ENCODE peak calls at places on chromosomes 4 and X, in ten cellular contexts. H is psoas muscle; D is activated CD8-positive, alpha-beta memory T cell treated with anti-CD3 and anti-CD28 coated beads, Interleukin-2, amount 50 U/mL, for 48 hours; P is GM04504; T is Calu3; U is pancreas; W is ELR; J is activated T-helper 1 cell treated with anti-CD3 and anti-CD28 coated beads, Interleukin-2, amount 50 U/mL, for 16 hours; Y is endothelial cell of umbilical vein; F is stimulated activated CD4-positive, alpha-beta T cell treated with anti-CD3 and anti-CD28 coated beads, Interleukin-15, amount 100 ng/mL, for 24 hours. M is an unnamed sample.

GRCh38 chr4:17497890-17498523 is 13.9 kb downstream of the QDPR start:
- DNase-seq in H (no peak), D (no peak), P (no peak), T (no peak), U (no peak), W (no peak), J (no peak), Y (no peak), F (no peak), M (no peak)

GRCh38 chr4:98662619-98663225 is 4.3 kb upstream of the TSPAN5 start:
- DNase-seq in H (no peak), D (peak; percentile 76), P (no peak), T (no peak), U (no peak), W (no peak), J (no peak), Y (no peak), F (peak; percentile 48), M (peak; percentile 69)

GRCh38 chr4:2060578-2061207 is 1.6 kb downstream of the NAT8L start:
- DNase-seq in H (peak; percentile 6), D (no peak), P (no peak), T (no peak), U (no peak), W (no peak), J (no peak), Y (no peak), F (no peak), M (peak; percentile 31)

GRCh38 chr4:175929932-175930331 is 117.9 kb upstream of the GPM6A start:
- DNase-seq in H (no peak), D (no peak), P (no peak), T (no peak), U (no peak), W (peak; percentile 23), J (no peak), Y (no peak), F (no peak), M (no peak)

GRCh38 chrX:141669689-141670088 is 28.9 kb downstream of the SPANXD start:
- DNase-seq in H (no peak), D (no peak), P (no peak), T (no peak), U (no peak), W (no peak), J (no peak), Y (no peak), F (no peak), M (no peak)

GRCh38 chr4:152436384-152436783 is 99.5 kb downstream of the FBXW7 start:
- DNase-seq in H (no peak), D (no peak), P (no peak), T (no peak), U (no peak), W (no peak), J (no peak), Y (no peak), F (no peak), M (no peak)

GRCh38 chrX:129759576-129760061 is 20.1 kb upstream of the SASH3 start:
- DNase-seq in H (peak; percentile 34), D (peak; percentile 69), P (peak; percentile 55), T (peak; percentile 39), U (no peak), W (peak; percentile 82), J (no peak), Y (peak; percentile 18), F (peak; percentile 68), M (peak; percentile 67)

GRCh38 chr4:173807347-173807746 is 277.3 kb upstream of the HAND2 start:
- DNase-seq in H (peak; percentile 17), D (no peak), P (peak; percentile 82), T (no peak), U (no peak), W (no peak), J (no peak), Y (no peak), F (no peak), M (no peak)

GRCh38 chr4:102288497-102288896 is 56.8 kb downstream of the SLC39A8 start:
- DNase-seq in H (no peak), D (no peak), P (no peak), T (no peak), U (no peak), W (no peak), J (no peak), Y (no peak), F (no peak), M (no peak)

GRCh38 chr4:55896622-55897021 is 43.2 kb downstream of the EXOC1 start:
- DNase-seq in H (no peak), D (no peak), P (no peak), T (no peak), U (no peak), W (no peak), J (no peak), Y (no peak), F (no peak), M (no peak)

GRCh38 chrX:41238543-41238942 is 95.4 kb upstream of the DDX3X start:
- DNase-seq in H (no peak), D (no peak), P (no peak), T (no peak), U (no peak), W (peak; percentile 80), J (no peak), Y (peak; percentile 78), F (no peak), M (peak; percentile 60)

GRCh38 chr4:84325625-84326024 is 173.5 kb downstream of the NKX6-1 start:
- DNase-seq in H (no peak), D (no peak), P (no peak), T (no peak), U (no peak), W (no peak), J (no peak), Y (no peak), F (no peak), M (no peak)

GRCh38 chr4:113657834-113658233 is 103.7 kb downstream of the CAMK2D start:
- DNase-seq in H (no peak), D (no peak), P (no peak), T (no peak), U (no peak), W (peak; percentile 41), J (no peak), Y (peak; percentile 58), F (no peak), M (peak; percentile 81)

GRCh38 chr4:38583102-38583501 is 80.9 kb upstream of the KLF3 start:
- DNase-seq in H (no peak), D (no peak), P (no peak), T (no peak), U (no peak), W (no peak), J (no peak), Y (no peak), F (peak; percentile 53), M (no peak)

GRCh38 chr4:6469144-6469543 is 3.3 kb downstream of the PPP2R2C start:
- DNase-seq in H (no peak), D (peak; percentile 32), P (no peak), T (no peak), U (no peak), W (no peak), J (no peak), Y (no peak), F (no peak), M (no peak)

GRCh38 chr4:5717449-5718158 is 6.6 kb downstream of the EVC start:
- DNase-seq in H (no peak), D (no peak), P (no peak), T (no peak), U (no peak), W (no peak), J (no peak), Y (no peak), F (no peak), M (no peak)

GRCh38 chrX:45191383-45191782 is 9.3 kb downstream of the DIPK2B start:
- DNase-seq in H (no peak), D (no peak), P (no peak), T (no peak), U (no peak), W (no peak), J (no peak), Y (no peak), F (no peak), M (no peak)

GRCh38 chrX:48945517-48946348 is 11.7 kb downstream of the OTUD5 start:
- DNase-seq in H (peak; percentile 27), D (no peak), P (no peak), T (peak; percentile 62), U (peak; percentile 20), W (peak; percentile 62), J (peak; percentile 9), Y (peak; percentile 32), F (peak; percentile 50), M (peak; percentile 39)

GRCh38 chrX:107708762-107709161 is 66.8 kb downstream of the TSC22D3 start:
- DNase-seq in H (no peak), D (no peak), P (no peak), T (no peak), U (no peak), W (no peak), J (no peak), Y (no peak), F (no peak), M (no peak)

GRCh38 chr4:185734214-185734613 is 77.8 kb downstream of the SORBS2 start:
- DNase-seq in H (no peak), D (no peak), P (no peak), T (no peak), U (no peak), W (no peak), J (no peak), Y (no peak), F (no peak), M (no peak)

GRCh38 chr4:24473309-24473721 is 111.0 kb downstream of the DHX15 start:
- DNase-seq in H (peak; percentile 23), D (no peak), P (no peak), T (peak; percentile 12), U (peak; percentile 13), W (peak; percentile 57), J (no peak), Y (no peak), F (no peak), M (peak; percentile 13)

GRCh38 chr4:107658400-107659326 is 61.4 kb downstream of the PAPSS1 start:
- DNase-seq in H (no peak), D (no peak), P (no peak), T (no peak), U (no peak), W (no peak), J (no peak), Y (peak; percentile 7), F (no peak), M (no peak)

GRCh38 chrX:140766024-140766611 is 56.6 kb downstream of the LINC00632 start:
- DNase-seq in H (no peak), D (peak; percentile 60), P (peak; percentile 33), T (peak; percentile 26), U (peak; percentile 12), W (peak; percentile 62), J (no peak), Y (peak; percentile 54), F (peak; percentile 42), M (peak; percentile 48)

GRCh38 chr4:8672486-8672885 is 79.9 kb downstream of the CPZ start:
- DNase-seq in H (no peak), D (no peak), P (no peak), T (no peak), U (no peak), W (no peak), J (no peak), Y (no peak), F (no peak), M (no peak)

GRCh38 chrX:18210470-18210869 is 10.2 kb downstream of the BEND2 start:
- DNase-seq in H (no peak), D (no peak), P (no peak), T (no peak), U (no peak), W (peak; percentile 5), J (no peak), Y (no peak), F (no peak), M (peak; percentile 13)

M was measured in epithelial cell of esophagus.